ENCODE peak calls at places on chromosomes 6 and 20, in six cellular contexts. R is GDM1, W is GM20000, O is renal cortical epithelial cell, Z is EL, X is HEK293T. J is an unnamed sample.

GRCh38 chr6:143279385-143279784 is 171.1 kb downstream of the ADAT2 start:
- DNase-seq in R (no peak), W (peak), O (no peak), Z (peak), X (peak), J (no peak)

GRCh38 chr6:52829046-52829817 is 11.4 kb downstream of the GSTA5 start:
- DNase-seq in R (no peak), W (no peak), O (no peak), Z (no peak), X (no peak), J (no peak)

GRCh38 chr6:22042713-22043112 is 254.1 kb downstream of the PRL start:
- DNase-seq in R (no peak), W (no peak), O (peak), Z (no peak), X (no peak), J (no peak)

GRCh38 chr20:59149678-59150504 is 13.7 kb upstream of the ZNF831 start:
- DNase-seq in R (no peak), W (no peak), O (no peak), Z (no peak), X (no peak), J (no peak)

GRCh38 chr6:169155481-169155880 is 98.2 kb downstream of the THBS2 start:
- DNase-seq in R (no peak), W (no peak), O (no peak), Z (no peak), X (no peak), J (no peak)

GRCh38 chr6:842141-842540 is 149.2 kb upstream of the EXOC2 start:
- DNase-seq in R (no peak), W (no peak), O (no peak), Z (no peak), X (no peak), J (no peak)

GRCh38 chr6:45655630-45656422 is 278.1 kb upstream of the SUPT3H start:
- DNase-seq in R (no peak), W (no peak), O (peak), Z (peak), X (no peak), J (no peak)

GRCh38 chr20:44811150-44811685 is 872 bp upstream of the RIMS4 start:
- DNase-seq in R (no peak), W (no peak), O (no peak), Z (no peak), X (no peak), J (no peak)

GRCh38 chr6:117237561-117237960 is 27.8 kb upstream of the VGLL2 start:
- DNase-seq in R (no peak), W (no peak), O (peak), Z (peak), X (no peak), J (no peak)

GRCh38 chr6:37256692-37257319 is 766 bp upstream of the TBC1D22B start:
- DNase-seq in R (no peak), W (no peak), O (no peak), Z (peak), X (no peak), J (no peak)

GRCh38 chr6:101398716-101399626 is 5.5 kb downstream of the GRIK2 start:
- DNase-seq in R (no peak), W (no peak), O (no peak), Z (no peak), X (no peak), J (no peak)

GRCh38 chr20:3846378-3846739 is 275 bp upstream of the MAVS start:
- DNase-seq in R (no peak), W (no peak), O (peak), Z (no peak), X (no peak), J (no peak)

GRCh38 chr6:156109713-156110112 is 654.1 kb upstream of the NOX3 start:
- DNase-seq in R (no peak), W (no peak), O (peak), Z (peak), X (no peak), J (no peak)

GRCh38 chr20:61324906-61325305 is 72.8 kb downstream of the CDH4 start:
- DNase-seq in R (no peak), W (no peak), O (no peak), Z (no peak), X (no peak), J (no peak)

GRCh38 chr6:118319890-118320289 is 228.2 kb upstream of the PLN start:
- DNase-seq in R (no peak), W (no peak), O (no peak), Z (no peak), X (no peak), J (no peak)

GRCh38 chr6:49342410-49342809 is 120.6 kb downstream of the MMUT start:
- DNase-seq in R (no peak), W (no peak), O (no peak), Z (no peak), X (no peak), J (no peak)

GRCh38 chr6:112939543-112939942 is 592.4 kb downstream of the RFPL4B start:
- DNase-seq in R (no peak), W (no peak), O (peak), Z (no peak), X (no peak), J (no peak)

GRCh38 chr6:29758761-29759160 is 35.5 kb downstream of the HLA-F start:
- DNase-seq in R (no peak), W (no peak), O (no peak), Z (no peak), X (no peak), J (no peak)

GRCh38 chr20:34172926-34173325 is 60.9 kb upstream of the EIF2S2 start:
- DNase-seq in R (no peak), W (no peak), O (no peak), Z (no peak), X (no peak), J (no peak)

GRCh38 chr6:8670792-8671191 is 235.4 kb upstream of the SLC35B3 start:
- DNase-seq in R (no peak), W (no peak), O (no peak), Z (no peak), X (no peak), J (no peak)

GRCh38 chr6:94394822-94395221 is 975.5 kb upstream of the EPHA7 start:
- DNase-seq in R (no peak), W (no peak), O (no peak), Z (no peak), X (no peak), J (no peak)

GRCh38 chr6:32191696-32192607 is 491 bp downstream of the GPSM3 start:
- DNase-seq in R (no peak), W (no peak), O (no peak), Z (no peak), X (no peak), J (no peak)

GRCh38 chr20:54456423-54456822 is 19.0 kb upstream of the DOK5 start:
- DNase-seq in R (no peak), W (no peak), O (no peak), Z (no peak), X (no peak), J (no peak)

GRCh38 chr6:45772886-45773285 is 242.8 kb downstream of the CLIC5 start:
- DNase-seq in R (no peak), W (no peak), O (no peak), Z (no peak), X (no peak), J (no peak)

GRCh38 chr20:46649965-46650542 is 1.2 kb downstream of the SLC13A3 start:
- DNase-seq in R (no peak), W (no peak), O (no peak), Z (no peak), X (no peak), J (no peak)

GRCh38 chr6:89311853-89312531 is 3.1 kb downstream of the GABRR2 start:
- DNase-seq in R (no peak), W (no peak), O (peak), Z (peak), X (peak), J (no peak)

GRCh38 chr20:10521068-10521834 is 86.1 kb downstream of the SLX4IP start:
- DNase-seq in R (peak), W (no peak), O (peak), Z (peak), X (no peak), J (no peak)

GRCh38 chr6:7261030-7261841 is 51.8 kb downstream of the SSR1 start:
- DNase-seq in R (peak), W (peak), O (peak), Z (peak), X (peak), J (no peak)

GRCh38 chr6:50062051-50062450 is 12.3 kb upstream of the DEFB112 start:
- DNase-seq in R (no peak), W (peak), O (no peak), Z (peak), X (peak), J (no peak)

J was measured in SIG-M5.